ENCODE peak calls at places on chromosomes 5 and 9, in five cellular contexts. T is upper lobe of right lung, W is RWPE1, A is AG09309, N is mucosa of descending colon. C is an unnamed sample.

GRCh38 chr9:16705121-16705604 is 165.3 kb downstream of the BNC2 start:
- DNase-seq in W (peak; percentile 53), N (peak; percentile 53), A (peak; percentile 96), T (peak; percentile 76), C (peak; percentile 80)

GRCh38 chr5:1654786-1655495 is 131.2 kb upstream of the LPCAT1 start:
- DNase-seq in N (no peak), A (no peak), T (peak; percentile 57), W (no peak), C (no peak)

GRCh38 chr5:58077966-58078365 is 381.9 kb downstream of the PLK2 start:
- DNase-seq in N (no peak), A (no peak), T (no peak), W (no peak), C (no peak)

GRCh38 chr9:75083188-75083976 is 4.6 kb downstream of the NMRK1 start:
- DNase-seq in N (peak; percentile 73), T (peak; percentile 74), A (no peak), W (peak; percentile 57), C (peak; percentile 56)

GRCh38 chr9:91729558-91729842 is 220.5 kb downstream of the ROR2 start:
- DNase-seq in N (no peak), A (no peak), W (no peak), T (no peak), C (no peak)

GRCh38 chr9:122806661-122807060 is 6.7 kb downstream of the OR1K1 start:
- DNase-seq in T (no peak), N (no peak), W (no peak), A (no peak), C (no peak)

GRCh38 chr5:179858586-179859427 is at the start of gene MRNIP:
- DNase-seq in W (peak; percentile 95), N (peak; percentile 97), A (peak; percentile 60), T (peak; percentile 99), C (peak; percentile 98)

GRCh38 chr9:81649475-81649874 is 39.9 kb downstream of the TLE1 start:
- DNase-seq in A (no peak), N (no peak), T (no peak), W (no peak), C (no peak)

GRCh38 chr9:136671646-136672430 is 9.1 kb downstream of the EGFL7 start:
- DNase-seq in N (peak; percentile 71), T (no peak), W (peak; percentile 72), A (no peak), C (peak; percentile 28)

GRCh38 chr5:171747061-171747859 is 38.4 kb upstream of the SMIM23 start:
- DNase-seq in W (peak; percentile 67), N (no peak), T (no peak), A (no peak), C (peak; percentile 92)

GRCh38 chr9:23803216-23803615 is 22.8 kb downstream of the ELAVL2 start:
- DNase-seq in A (no peak), T (no peak), W (no peak), N (no peak), C (no peak)

GRCh38 chr9:88447431-88447830 is 59.2 kb downstream of the SPIN1 start:
- DNase-seq in A (no peak), W (no peak), N (no peak), T (no peak), C (no peak)

GRCh38 chr5:172733179-172733973 is 37.6 kb downstream of the DUSP1 start:
- DNase-seq in A (peak; percentile 99), W (peak; percentile 97), T (peak; percentile 84), N (peak; percentile 73), C (peak; percentile 93)

GRCh38 chr5:565782-566445 is 41.7 kb upstream of the SLC9A3 start:
- DNase-seq in N (peak; percentile 57), W (peak; percentile 40), T (no peak), A (no peak), C (no peak)

GRCh38 chr5:151906246-151906645 is 18.4 kb downstream of the GLRA1 start:
- DNase-seq in N (no peak), A (no peak), T (no peak), W (no peak), C (no peak)

GRCh38 chr5:143887901-143888648 is 76.1 kb downstream of the HMHB1 start:
- DNase-seq in N (no peak), T (no peak), W (no peak), A (peak; percentile 83), C (peak; percentile 51)

GRCh38 chr5:33556330-33557328 is 115.9 kb downstream of the TARS1 start:
- DNase-seq in T (no peak), W (no peak), N (no peak), A (no peak), C (peak; percentile 5)

GRCh38 chr5:142201471-142201887 is 92.9 kb downstream of the NDFIP1 start:
- DNase-seq in N (no peak), T (no peak), W (peak; percentile 66), A (peak; percentile 62), C (peak; percentile 86)

GRCh38 chr9:128568470-128569083 is 16.2 kb downstream of the SPTAN1 start:
- DNase-seq in W (no peak), T (no peak), A (no peak), N (no peak), C (no peak)

GRCh38 chr5:91850031-91850430 is 466.9 kb upstream of the ARRDC3 start:
- DNase-seq in T (no peak), W (no peak), A (no peak), N (no peak), C (no peak)

GRCh38 chr9:134396258-134396742 is 70.0 kb downstream of the RXRA start:
- DNase-seq in A (no peak), W (no peak), T (no peak), N (no peak), C (no peak)

GRCh38 chr5:161230222-161230621 is 316.3 kb downstream of the GABRB2 start:
- DNase-seq in N (peak; percentile 45), A (no peak), W (no peak), T (no peak), C (peak; percentile 26)

GRCh38 chr9:134765785-134766184 is 114.8 kb upstream of the FCN2 start:
- DNase-seq in W (no peak), T (no peak), N (no peak), A (no peak), C (no peak)

GRCh38 chr5:177307544-177308363 is 3.9 kb downstream of the MXD3 start:
- DNase-seq in W (no peak), N (no peak), A (no peak), T (no peak), C (no peak)

GRCh38 chr9:136757328-136757727 is 715 bp downstream of the LCN8 start:
- DNase-seq in A (no peak), T (no peak), W (no peak), N (no peak), C (no peak)

GRCh38 chr9:19720374-19720773 is 68.5 kb downstream of the SLC24A2 start:
- DNase-seq in T (no peak), A (no peak), N (no peak), W (peak; percentile 30), C (peak; percentile 61)

GRCh38 chr5:136924490-136924889 is 559.1 kb upstream of the TRPC7 start:
- DNase-seq in N (no peak), A (no peak), W (no peak), T (no peak), C (no peak)

GRCh38 chr5:136926073-136926472 is 560.7 kb upstream of the TRPC7 start:
- DNase-seq in A (no peak), T (no peak), W (no peak), N (no peak), C (no peak)
- TF ChIP-seq CTCF in A (no peak), T (no peak), W (no peak), N (no peak), C (no peak)

DNA sequence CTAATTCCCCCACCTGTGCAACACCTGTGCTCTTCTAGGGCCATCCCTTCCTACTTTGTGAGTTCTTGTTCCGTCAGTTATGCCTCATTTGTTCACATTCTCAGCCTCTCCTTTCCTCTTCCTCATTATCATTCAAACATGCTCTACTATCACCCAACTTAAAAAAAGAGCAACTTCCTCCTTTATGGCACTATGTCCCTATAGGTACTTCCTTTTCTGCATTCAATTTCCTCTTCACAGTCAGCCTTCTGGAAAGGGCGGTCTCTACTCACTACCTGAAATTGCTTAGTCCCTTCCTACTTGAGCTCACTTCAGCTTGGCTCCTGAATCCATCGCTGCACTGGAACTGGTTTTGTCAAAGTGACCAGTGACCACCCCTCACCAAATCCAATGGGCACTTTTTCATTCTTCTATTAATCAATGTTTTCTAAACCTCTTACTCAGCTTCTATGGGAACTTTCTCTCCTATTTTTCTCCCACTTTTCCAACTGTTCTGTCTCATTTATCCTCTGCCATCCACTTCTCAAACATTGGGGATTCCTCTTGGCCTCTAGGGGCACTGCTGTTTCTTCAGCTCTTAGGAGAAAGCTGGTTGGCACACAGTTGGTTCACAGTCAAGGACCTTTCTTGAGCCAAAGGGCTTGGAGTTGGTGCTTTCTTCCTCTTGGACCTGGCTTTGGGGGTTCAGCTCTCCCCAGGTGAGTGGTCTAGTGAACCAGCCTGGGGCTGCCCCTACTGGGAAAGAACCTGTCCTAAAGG is 112.0 kb upstream of the LHFPL2 start:
- DNase-seq in A (no peak), T (no peak), W (no peak), N (no peak), C (no peak)
- TF ChIP-seq CTCF in A (peak; percentile 25), T (no peak), W (no peak), N (no peak), C (no peak)

DNA sequence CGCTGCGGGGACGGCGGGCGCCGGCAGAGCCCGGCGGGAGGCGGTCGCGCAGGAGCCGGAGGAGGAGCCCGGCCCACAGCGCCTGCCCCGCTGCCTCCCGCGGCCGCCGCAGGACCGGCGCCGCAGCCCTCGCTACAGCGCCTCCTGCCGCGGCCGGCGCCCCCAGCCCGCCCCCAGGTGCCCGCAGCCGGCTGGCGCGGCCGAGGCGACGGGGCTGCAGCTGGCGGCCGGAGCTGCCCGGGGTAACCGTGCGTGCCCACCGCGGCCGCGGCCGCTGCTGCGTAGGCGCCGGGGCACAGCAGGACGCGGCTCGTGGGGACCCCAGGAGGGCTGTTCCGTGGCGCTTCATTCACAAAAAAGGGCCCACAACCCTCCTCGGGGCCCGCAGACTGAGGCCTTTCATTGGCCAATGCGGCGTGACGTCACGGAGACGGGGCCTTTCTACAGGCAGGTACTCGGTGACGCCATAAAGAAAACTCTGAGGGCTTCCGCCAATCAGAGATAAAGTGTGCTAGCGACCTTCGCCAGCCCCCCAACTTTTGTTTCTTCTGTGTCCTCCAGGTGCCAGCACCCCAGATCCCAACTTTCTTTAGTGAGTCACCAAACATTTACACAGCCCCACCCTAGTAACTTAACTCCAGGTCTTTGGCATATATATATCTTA is at the start of gene CDC14B:
- DNase-seq in A (no peak), N (peak; percentile 95), T (peak; percentile 96), W (peak; percentile 99), C (peak; percentile 91)
- TF ChIP-seq CTCF in A (peak; percentile 12), N (no peak), T (no peak), W (peak; percentile 77), C (peak; percentile 12)

GRCh38 chr5:135894271-135894670 is 1.4 kb downstream of the IL9 start:
- DNase-seq in W (no peak), T (no peak), N (no peak), A (no peak), C (no peak)

GRCh38 chr5:135890296-135890695 is 5.3 kb downstream of the IL9 start:
- DNase-seq in T (no peak), W (no peak), A (no peak), N (no peak), C (peak; percentile 21)

GRCh38 chr5:135891280-135891679 is 4.4 kb downstream of the IL9 start:
- DNase-seq in N (no peak), T (no peak), W (no peak), A (no peak), C (peak; percentile 40)

GRCh38 chr5:135890867-135891266 is 4.8 kb downstream of the IL9 start:
- DNase-seq in W (no peak), N (no peak), T (no peak), A (no peak), C (no peak)

DNA sequence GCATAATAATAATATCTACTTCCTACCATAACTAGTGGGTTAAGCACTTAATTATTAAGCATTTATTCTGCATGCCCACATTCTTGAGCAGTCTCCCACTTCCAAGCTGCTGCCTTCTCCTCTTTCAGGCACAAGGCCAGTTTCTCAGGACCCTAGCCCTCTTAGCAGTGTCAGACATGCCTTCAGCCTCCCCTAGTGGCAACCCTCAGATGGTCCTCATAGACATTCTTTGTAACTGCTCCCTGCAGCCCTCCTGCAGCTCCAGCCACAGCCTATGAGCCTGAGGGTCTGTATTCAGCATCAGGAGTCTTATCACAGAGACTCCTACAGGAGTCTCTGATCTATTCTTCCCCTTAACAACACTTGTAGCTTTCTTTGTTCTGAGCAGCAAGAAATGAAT is 3.8 kb downstream of the IL9 start:
- DNase-seq in A (no peak), N (no peak), W (no peak), T (no peak), C (peak; percentile 9)
- TF ChIP-seq CTCF in A (no peak), N (no peak), W (no peak), T (no peak), C (no peak)

C was measured in MCF 10A.